ENCODE peak calls at places on chromosomes 5 and 9, in six cellular contexts. G is AG10803; B is mucosa of descending colon; Q is tibial nerve; W is lower leg skin; H is CD8-positive, alpha-beta T cell. E is an unnamed sample.

GRCh38 chr9:69376651-69377050 is 51.6 kb downstream of the ENTREP1 start:
- DNase-seq in G (peak), B (peak), Q (peak), W (no peak), H (no peak), E (no peak)

GRCh38 chr5:116370149-116370548 is 204.5 kb downstream of the SEMA6A start:
- DNase-seq in G (no peak), B (no peak), Q (no peak), W (no peak), H (no peak), E (no peak)

GRCh38 chr9:97570899-97571298 is 62.3 kb downstream of the TSTD2 start:
- DNase-seq in G (peak), B (no peak), Q (no peak), W (peak), H (no peak), E (no peak)

GRCh38 chr9:109258619-109259321 is 62.1 kb downstream of the EPB41L4B start:
- DNase-seq in G (no peak), B (no peak), Q (no peak), W (peak), H (no peak), E (peak)

GRCh38 chr9:88514247-88514646 is 20.7 kb upstream of the NXNL2 start:
- DNase-seq in G (no peak), B (no peak), Q (no peak), W (no peak), H (no peak), E (no peak)

GRCh38 chr9:14205463-14205862 is 108.5 kb downstream of the NFIB start:
- DNase-seq in G (peak), B (no peak), Q (no peak), W (no peak), H (no peak), E (no peak)

GRCh38 chr9:127035948-127036347 is 86.5 kb downstream of the ANGPTL2 start:
- DNase-seq in G (peak), B (no peak), Q (peak), W (peak), H (no peak), E (no peak)

GRCh38 chr5:38697013-38697412 is 140.6 kb upstream of the LIFR start:
- DNase-seq in G (peak), B (no peak), Q (no peak), W (no peak), H (no peak), E (no peak)

GRCh38 chr9:123353984-123354591 is 1.9 kb upstream of the CRB2 start:
- DNase-seq in G (peak), B (peak), Q (peak), W (peak), H (peak), E (peak)

GRCh38 chr9:136527721-136528710 is 17.8 kb downstream of the NOTCH1 start:
- DNase-seq in G (no peak), B (peak), Q (no peak), W (no peak), H (no peak), E (peak)

GRCh38 chr5:11494340-11494739 is 409.9 kb downstream of the CTNND2 start:
- DNase-seq in G (no peak), B (no peak), Q (no peak), W (no peak), H (no peak), E (no peak)

GRCh38 chr5:65946198-65946745 is 19.9 kb downstream of the ERBIN start:
- DNase-seq in G (peak), B (no peak), Q (no peak), W (no peak), H (no peak), E (no peak)

GRCh38 chr5:168472329-168472728 is 13.9 kb upstream of the RARS1 start:
- DNase-seq in G (peak), B (no peak), Q (peak), W (no peak), H (no peak), E (no peak)

GRCh38 chr5:177425196-177425800 is 1.2 kb upstream of the GRK6 start:
- DNase-seq in G (no peak), B (no peak), Q (no peak), W (no peak), H (no peak), E (no peak)

GRCh38 chr5:75078035-75078434 is 25.7 kb upstream of the GCNT4 start:
- DNase-seq in G (no peak), B (no peak), Q (no peak), W (no peak), H (no peak), E (no peak)

DNA sequence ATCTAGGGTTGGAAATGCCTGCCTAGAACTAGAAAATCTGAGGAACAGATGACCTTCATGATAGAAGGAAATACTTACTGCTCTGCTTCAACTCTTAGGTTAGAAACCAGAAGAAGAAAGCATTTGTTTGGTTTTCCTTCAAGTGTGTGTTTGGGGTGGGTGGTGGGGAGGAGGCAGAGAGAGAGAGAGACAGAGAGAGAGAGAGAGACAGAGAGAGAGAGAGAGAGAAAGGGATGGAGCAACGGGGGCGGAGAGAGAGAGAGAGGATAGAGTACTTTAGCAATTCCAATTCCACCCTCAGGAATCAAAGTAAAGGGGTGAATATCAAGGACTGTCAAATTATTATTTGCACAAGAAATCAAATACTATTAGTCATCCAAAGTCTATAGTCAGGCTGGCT is 29.2 kb upstream of the GCNT4 start:
- DNase-seq in G (no peak), B (no peak), Q (no peak), W (no peak), H (no peak), E (no peak)
- TF ChIP-seq CTCF in G (no peak), B (no peak), Q (no peak), W (no peak), H (no peak), E (no peak)

DNA sequence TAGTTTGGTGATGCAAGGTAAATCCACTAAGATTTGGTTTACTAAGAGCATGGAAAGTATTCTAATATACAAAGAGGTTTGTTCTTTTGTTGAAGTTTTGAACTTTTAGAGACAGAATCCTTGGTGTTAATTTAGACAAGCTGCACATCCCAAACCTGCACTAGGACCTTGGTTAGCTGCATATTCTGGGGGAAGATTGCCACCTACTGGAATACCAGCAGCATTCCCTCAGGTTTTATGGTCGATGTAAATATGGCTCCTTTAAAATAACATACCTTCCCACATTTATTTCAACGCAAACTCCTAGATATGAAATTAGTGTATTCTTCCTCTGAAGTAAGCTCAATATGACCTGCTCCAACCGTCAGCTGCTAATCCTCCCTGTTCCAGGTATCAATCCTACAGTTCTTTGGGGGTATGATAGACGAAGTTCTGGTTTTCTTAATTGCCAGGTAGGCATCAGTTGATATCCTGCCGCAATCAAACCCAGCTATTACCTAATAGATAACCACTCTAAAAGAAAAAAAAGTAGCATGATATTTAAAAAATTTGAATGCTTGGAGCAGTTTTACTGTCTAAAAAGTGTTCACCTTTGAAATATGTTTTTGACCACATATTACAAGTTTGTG is 624.1 kb downstream of the ISL1 start:
- DNase-seq in G (peak), B (peak), Q (no peak), W (no peak), H (no peak), E (no peak)
- TF ChIP-seq CTCF in G (peak), B (peak), Q (peak), W (no peak), H (no peak), E (peak)

GRCh38 chr9:37480759-37481158 is 5.0 kb upstream of the POLR1E start:
- DNase-seq in G (no peak), B (no peak), Q (no peak), W (no peak), H (no peak), E (no peak)
- TF ChIP-seq CTCF in G (no peak), B (no peak), Q (no peak), W (no peak), H (no peak), E (peak)

GRCh38 chr9:84652496-84653081 is 16.9 kb upstream of the NTRK2 start:
- DNase-seq in G (no peak), B (no peak), Q (no peak), W (no peak), H (no peak), E (no peak)
- TF ChIP-seq CTCF in G (no peak), B (no peak), Q (peak), W (no peak), H (no peak), E (no peak)

GRCh38 chr5:8997542-8998070 is 548.3 kb downstream of the SEMA5A start:
- DNase-seq in G (no peak), B (no peak), Q (no peak), W (no peak), H (no peak), E (no peak)

GRCh38 chr5:8993031-8993430 is 552.8 kb downstream of the SEMA5A start:
- DNase-seq in G (no peak), B (no peak), Q (no peak), W (no peak), H (no peak), E (no peak)
- TF ChIP-seq CTCF in G (peak), B (peak), Q (no peak), W (no peak), H (no peak), E (peak)

DNA sequence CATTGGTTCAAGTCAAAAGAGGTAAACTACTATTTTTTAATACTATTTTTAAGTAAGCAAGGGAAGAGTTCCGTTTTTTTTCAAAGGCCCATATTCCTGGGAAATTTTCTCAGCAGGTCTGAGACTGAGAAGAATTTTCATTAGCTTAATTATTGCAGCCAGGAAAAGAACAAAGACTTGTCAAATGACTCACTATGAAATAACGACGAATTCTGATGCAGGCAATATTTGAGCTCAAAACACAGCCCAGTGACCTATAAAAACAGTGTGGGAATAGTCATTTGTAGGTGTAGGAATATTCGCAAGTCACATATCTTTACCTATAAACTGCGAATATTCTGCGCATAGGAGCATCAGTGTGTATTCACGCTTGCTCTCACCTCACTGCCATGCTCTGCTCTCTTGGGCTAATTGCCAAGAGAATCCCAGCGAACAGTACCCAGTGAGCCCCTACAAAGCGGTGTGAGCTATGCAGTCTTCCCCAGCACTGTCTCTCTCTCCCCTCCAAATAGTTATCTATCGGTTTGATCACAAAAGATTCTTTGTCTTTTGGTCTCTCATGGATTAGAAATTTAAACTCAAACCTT is 74.2 kb downstream of the ST8SIA4 start:
- DNase-seq in G (no peak), B (no peak), Q (no peak), W (no peak), H (no peak), E (no peak)
- TF ChIP-seq CTCF in G (no peak), B (no peak), Q (no peak), W (no peak), H (no peak), E (no peak)

DNA sequence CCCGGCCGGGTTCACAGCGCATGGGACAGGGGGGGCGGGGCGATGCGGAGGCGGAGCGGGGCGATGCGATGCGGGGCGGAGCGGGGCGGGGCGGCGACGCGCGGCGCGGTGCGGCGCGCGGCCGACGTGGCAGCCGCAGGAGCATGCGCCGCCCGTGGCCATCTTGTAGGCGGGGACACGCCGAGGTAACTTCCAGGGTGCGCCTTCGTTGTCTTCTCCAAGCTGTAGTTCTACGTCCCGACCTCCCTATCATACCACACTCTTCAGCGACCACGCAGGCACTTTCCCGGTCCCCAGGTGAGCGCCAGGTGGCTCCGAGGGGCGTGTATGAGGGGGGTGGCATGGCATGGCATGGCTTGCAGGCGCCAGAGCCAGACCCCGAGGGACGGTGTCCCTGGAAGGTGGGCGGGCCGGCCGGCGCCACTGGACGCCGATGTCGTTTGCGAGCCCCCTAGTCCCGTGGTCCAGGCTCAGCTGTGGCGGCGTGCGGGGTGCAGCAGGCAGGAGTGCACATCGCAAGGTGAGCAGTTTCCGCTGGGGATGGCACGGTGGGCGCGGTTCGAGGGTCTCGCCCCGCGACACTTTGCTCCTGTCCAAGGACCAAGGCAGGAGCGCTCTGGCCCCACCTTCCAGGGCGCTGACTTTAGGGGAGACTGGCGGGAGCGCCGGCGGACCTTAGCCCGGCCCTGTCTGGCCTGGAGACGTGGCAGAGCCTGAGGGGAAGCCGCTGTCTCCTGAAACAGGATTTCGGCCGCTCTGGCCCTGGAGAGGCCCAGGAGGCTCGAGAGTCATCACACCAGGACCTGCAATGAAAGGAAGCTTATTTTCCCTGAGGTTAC is at the start of gene PRRC1:
- DNase-seq in G (peak), B (peak), Q (peak), W (peak), H (peak), E (peak)
- TF ChIP-seq CTCF in G (no peak), B (no peak), Q (no peak), W (no peak), H (no peak), E (no peak)

GRCh38 chr5:54234304-54234938 is 76.0 kb downstream of the ARL15 start:
- DNase-seq in G (peak), B (no peak), Q (no peak), W (no peak), H (no peak), E (no peak)
- TF ChIP-seq CTCF in G (peak), B (no peak), Q (peak), W (no peak), H (peak), E (peak)

E was measured in glutamatergic neuron.